ENCODE peak calls at places on chromosomes 16 and 17, in four cellular contexts. Y, Q, N and F are unnamed samples.

GRCh38 chr16:84349852-84350565 is 18.3 kb upstream of the ATP2C2 start:
- DNase-seq in N (no peak), Q (no peak), Y (no peak), F (no peak)

GRCh38 chr17:73396429-73397277 is 84.9 kb upstream of the CDC42EP4 start:
- DNase-seq in Y (peak), Q (no peak), N (no peak), F (no peak)

GRCh38 chr16:82580293-82580900 is 46.4 kb upstream of the CDH13 start:
- DNase-seq in Y (no peak), Q (peak), N (peak), F (no peak)

GRCh38 chr17:34131386-34131785 is 123.7 kb upstream of the CCL2 start:
- DNase-seq in Y (no peak), N (no peak), Q (no peak), F (no peak)

GRCh38 chr17:83200231-83200699 is 120.9 kb downstream of the METRNL start:
- DNase-seq in Y (no peak), Q (no peak), N (no peak), F (no peak)

GRCh38 chr17:6523330-6523729 is 33.0 kb downstream of the PITPNM3 start:
- DNase-seq in Q (peak), Y (no peak), N (no peak), F (no peak)

GRCh38 chr17:64183815-64184397 is 54.0 kb upstream of the ERN1 start:
- DNase-seq in Y (no peak), N (no peak), Q (no peak), F (no peak)

GRCh38 chr17:17783825-17784598 is 52.8 kb downstream of the SREBF1 start:
- DNase-seq in Q (peak), Y (no peak), N (peak), F (no peak)

GRCh38 chr16:2777231-2777902 is at the start of gene ELOB:
- DNase-seq in Y (peak), N (peak), Q (peak), F (no peak)

GRCh38 chr17:18028114-18028513 is 10.9 kb downstream of the ATPAF2 start:
- DNase-seq in N (no peak), Y (no peak), Q (no peak), F (no peak)

GRCh38 chr17:48549909-48550308 is 5.0 kb upstream of the HOXB2 start:
- DNase-seq in Y (no peak), Q (no peak), N (no peak), F (no peak)

GRCh38 chr17:64038331-64039105 is 18.1 kb upstream of the ICAM2 start:
- DNase-seq in N (no peak), Q (no peak), Y (no peak), F (no peak)

GRCh38 chr16:3364774-3365427 is 9.2 kb downstream of the OR2C1 start:
- DNase-seq in Y (peak), Q (peak), N (peak), F (peak)

GRCh38 chr16:24516900-24517669 is 22.3 kb upstream of the RBBP6 start:
- DNase-seq in Q (peak), N (peak), Y (peak), F (peak)